ENCODE peak calls at places on chromosomes 1 and 21, in six cellular contexts. S is left cardiac atrium, M is MV-4-11, U is NCI-H2081, A is ELF-1, V is right atrium auricular region. X is an unnamed sample.

GRCh38 chr1:180092931-180093650 is 61.6 kb upstream of the QSOX1 start:
- DNase-seq in S (no peak), M (no peak), U (no peak), A (no peak), V (no peak), X (no peak)

GRCh38 chr1:109983380-109984189 is 980 bp upstream of the AHCYL1 start:
- DNase-seq in S (no peak), M (peak), U (no peak), A (no peak), V (no peak), X (no peak)

GRCh38 chr1:88935522-88936222 is 44.3 kb upstream of the GTF2B start:
- DNase-seq in S (no peak), M (peak), U (peak), A (no peak), V (no peak), X (no peak)

GRCh38 chr1:22056043-22056442 is 3.5 kb downstream of the CDC42 start:
- DNase-seq in S (no peak), M (no peak), U (no peak), A (no peak), V (no peak), X (no peak)

GRCh38 chr1:225617956-225618355 is 35.0 kb downstream of the ENAH start:
- DNase-seq in S (no peak), M (no peak), U (no peak), A (no peak), V (no peak), X (no peak)

GRCh38 chr1:8679411-8679800 is 138.0 kb downstream of the RERE start:
- DNase-seq in S (no peak), M (no peak), U (no peak), A (no peak), V (no peak), X (no peak)

GRCh38 chr1:59138402-59138801 is 158.5 kb upstream of the FGGY start:
- DNase-seq in S (no peak), M (peak), U (no peak), A (no peak), V (no peak), X (no peak)

GRCh38 chr21:32359719-32360260 is 33.0 kb downstream of the URB1 start:
- DNase-seq in S (no peak), M (no peak), U (no peak), A (no peak), V (no peak), X (no peak)

GRCh38 chr21:21101911-21102310 is 103.7 kb downstream of the NCAM2 start:
- DNase-seq in S (no peak), M (peak), U (no peak), A (peak), V (no peak), X (no peak)

GRCh38 chr1:8687053-8687452 is 130.4 kb downstream of the RERE start:
- DNase-seq in S (no peak), M (no peak), U (no peak), A (no peak), V (no peak), X (no peak)

GRCh38 chr1:234604726-234605492 is 5.1 kb downstream of the IRF2BP2 start:
- DNase-seq in S (no peak), M (peak), U (no peak), A (no peak), V (no peak), X (no peak)

GRCh38 chr21:35239811-35240219 is 190.7 kb upstream of the RUNX1 start:
- DNase-seq in S (no peak), M (no peak), U (peak), A (no peak), V (no peak), X (no peak)

GRCh38 chr21:41877901-41878830 is 978 bp downstream of the PRDM15 start:
- DNase-seq in S (no peak), M (peak), U (peak), A (no peak), V (no peak), X (peak)

GRCh38 chr1:235468970-235469369 is 35.3 kb downstream of the B3GALNT2 start:
- DNase-seq in S (no peak), M (no peak), U (no peak), A (no peak), V (no peak), X (no peak)

GRCh38 chr1:210915890-210916507 is 217.9 kb downstream of the KCNH1 start:
- DNase-seq in S (no peak), M (no peak), U (no peak), A (no peak), V (no peak), X (no peak)

X was measured in effector CD8-positive, alpha-beta T cell.